ENCODE peak calls at places on chromosomes 3 and 15, in four cellular contexts. One of them, this sample, is unnamed.

GRCh38 chr3:162719684-162720341 is 1223.2 kb downstream of the OTOL1 start:
- DNase-seq in PC-9: peak; percentile 66
- DNase-seq in psoas muscle: no peak
- DNase-seq in HFF-Myc: peak; percentile 52
- DNase-seq in this sample: peak; percentile 72

GRCh38 chr3:69890094-69890493 is 109.4 kb upstream of the SAMMSON start:
- DNase-seq in PC-9: peak; percentile 68
- DNase-seq in psoas muscle: no peak
- DNase-seq in HFF-Myc: no peak
- DNase-seq in this sample: no peak

GRCh38 chr15:39084683-39085530 is 496.0 kb upstream of the THBS1 start:
- DNase-seq in PC-9: no peak
- DNase-seq in psoas muscle: no peak
- DNase-seq in HFF-Myc: peak; percentile 40
- DNase-seq in this sample: peak; percentile 55

GRCh38 chr3:102745881-102746280 is 311.1 kb downstream of the ZPLD1 start:
- DNase-seq in PC-9: no peak
- DNase-seq in psoas muscle: no peak
- DNase-seq in HFF-Myc: no peak
- DNase-seq in this sample: no peak

GRCh38 chr3:124653071-124653470 is 77.2 kb upstream of the UMPS start:
- DNase-seq in PC-9: no peak
- DNase-seq in psoas muscle: no peak
- DNase-seq in HFF-Myc: no peak
- DNase-seq in this sample: no peak

GRCh38 chr3:126111566-126112475 is 27.9 kb upstream of the SLC41A3 start:
- DNase-seq in PC-9: no peak
- DNase-seq in psoas muscle: no peak
- DNase-seq in HFF-Myc: no peak
- DNase-seq in this sample: no peak

GRCh38 chr3:72462611-72463011 is 385.6 kb downstream of the SHQ1 start:
- DNase-seq in PC-9: no peak
- DNase-seq in psoas muscle: peak; percentile 65
- DNase-seq in HFF-Myc: no peak
- DNase-seq in this sample: no peak

GRCh38 chr3:17023006-17023664 is 138.4 kb downstream of the PLCL2 start:
- DNase-seq in PC-9: no peak
- DNase-seq in psoas muscle: no peak
- DNase-seq in HFF-Myc: no peak
- DNase-seq in this sample: peak; percentile 8

GRCh38 chr3:170469151-170470062 is 50.7 kb downstream of the CLDN11 start:
- DNase-seq in PC-9: peak; percentile 28
- DNase-seq in psoas muscle: no peak
- DNase-seq in HFF-Myc: peak; percentile 95
- DNase-seq in this sample: peak; percentile 62

GRCh38 chr3:41026394-41027177 is 172.7 kb upstream of the CTNNB1 start:
- DNase-seq in PC-9: no peak
- DNase-seq in psoas muscle: peak; percentile 56
- DNase-seq in HFF-Myc: peak; percentile 21
- DNase-seq in this sample: no peak

GRCh38 chr3:31252216-31253185 is 280.2 kb upstream of the STT3B start:
- DNase-seq in PC-9: no peak
- DNase-seq in psoas muscle: no peak
- DNase-seq in HFF-Myc: no peak
- DNase-seq in this sample: no peak

GRCh38 chr15:33107950-33108349 is 86.6 kb downstream of the FMN1 start:
- DNase-seq in PC-9: no peak
- DNase-seq in psoas muscle: no peak
- DNase-seq in HFF-Myc: no peak
- DNase-seq in this sample: no peak

GRCh38 chr15:55289011-55289572 is 521 bp downstream of the RAB27A start:
- DNase-seq in PC-9: peak; percentile 32
- DNase-seq in psoas muscle: peak; percentile 56
- DNase-seq in HFF-Myc: no peak
- DNase-seq in this sample: no peak

GRCh38 chr3:66738625-66739330 is 238.0 kb upstream of the LRIG1 start:
- DNase-seq in PC-9: peak; percentile 51
- DNase-seq in psoas muscle: no peak
- DNase-seq in HFF-Myc: peak; percentile 56
- DNase-seq in this sample: peak; percentile 35

GRCh38 chr3:52244061-52244628 is 1.4 kb upstream of the PPM1M start:
- DNase-seq in PC-9: peak; percentile 80
- DNase-seq in psoas muscle: peak; percentile 57
- DNase-seq in HFF-Myc: no peak
- DNase-seq in this sample: no peak

GRCh38 chr15:101010781-101011180 is 91.6 kb downstream of the LRRK1 start:
- DNase-seq in PC-9: no peak
- DNase-seq in psoas muscle: no peak
- DNase-seq in HFF-Myc: no peak
- DNase-seq in this sample: no peak

GRCh38 chr15:60975951-60976350 is 253.2 kb downstream of the RORA start:
- DNase-seq in PC-9: no peak
- DNase-seq in psoas muscle: no peak
- DNase-seq in HFF-Myc: no peak
- DNase-seq in this sample: no peak

GRCh38 chr15:62528505-62528904 is 363.4 kb upstream of the C2CD4B start:
- DNase-seq in PC-9: no peak
- DNase-seq in psoas muscle: no peak
- DNase-seq in HFF-Myc: no peak
- DNase-seq in this sample: no peak

GRCh38 chr3:12425850-12426579 is 58.3 kb upstream of the TSEN2 start:
- DNase-seq in PC-9: no peak
- DNase-seq in psoas muscle: no peak
- DNase-seq in HFF-Myc: no peak
- DNase-seq in this sample: no peak

GRCh38 chr3:24166518-24166917 is 221.4 kb downstream of the NR1D2 start:
- DNase-seq in PC-9: no peak
- DNase-seq in psoas muscle: no peak
- DNase-seq in HFF-Myc: no peak
- DNase-seq in this sample: no peak

GRCh38 chr3:6779140-6779539 is 81.8 kb upstream of the GRM7 start:
- DNase-seq in PC-9: no peak
- DNase-seq in psoas muscle: no peak
- DNase-seq in HFF-Myc: no peak
- DNase-seq in this sample: no peak

GRCh38 chr3:72924055-72924454 is 36.2 kb downstream of the GXYLT2 start:
- DNase-seq in PC-9: no peak
- DNase-seq in psoas muscle: no peak
- DNase-seq in HFF-Myc: no peak
- DNase-seq in this sample: no peak